ENCODE peak calls at places on chromosomes 12 and 14, in five cellular contexts. D, S, K, X and Z are unnamed samples.

GRCh38 chr12:124916370-124917134 is 2.1 kb upstream of the UBC start:
- DNase-seq in D (no peak), S (peak; percentile 62), K (peak; percentile 97), X (peak; percentile 88), Z (peak; percentile 81)

GRCh38 chr14:102986810-102987579 is 64.5 kb downstream of the AMN start:
- DNase-seq in D (no peak), S (no peak), K (peak; percentile 36), X (peak; percentile 32), Z (no peak)

GRCh38 chr12:19065223-19065622 is 64.3 kb upstream of the PLEKHA5 start:
- DNase-seq in D (no peak), S (no peak), K (no peak), X (no peak), Z (no peak)

GRCh38 chr12:90995041-90995440 is 9.7 kb downstream of the EPYC start:
- DNase-seq in D (no peak), S (no peak), K (no peak), X (no peak), Z (no peak)

GRCh38 chr12:7354521-7354920 is 50.6 kb downstream of the ACSM4 start:
- DNase-seq in D (no peak), S (no peak), K (peak; percentile 45), X (no peak), Z (no peak)

GRCh38 chr12:55966408-55967281 is at the start of gene CDK2:
- DNase-seq in D (peak; percentile 79), S (peak; percentile 91), K (peak; percentile 94), X (peak; percentile 95), Z (peak; percentile 95)

GRCh38 chr12:24396266-24396665 is 446.8 kb upstream of the SOX5 start:
- DNase-seq in D (no peak), S (no peak), K (no peak), X (no peak), Z (no peak)

GRCh38 chr12:53205747-53206146 is 1.3 kb downstream of the ITGB7 start:
- DNase-seq in D (no peak), S (peak; percentile 90), K (peak; percentile 92), X (peak; percentile 73), Z (peak; percentile 86)

GRCh38 chr12:117521327-117521726 is 159.9 kb upstream of the NOS1 start:
- DNase-seq in D (no peak), S (no peak), K (no peak), X (no peak), Z (no peak)

GRCh38 chr14:22268875-22269274 is 320.1 kb downstream of the DAD1 start:
- DNase-seq in D (peak; percentile 31), S (no peak), K (peak; percentile 49), X (no peak), Z (no peak)

GRCh38 chr12:59408431-59408830 is 187.4 kb upstream of the SLC16A7 start:
- DNase-seq in D (no peak), S (no peak), K (peak; percentile 23), X (no peak), Z (no peak)

GRCh38 chr12:131105351-131105735 is 151.6 kb downstream of the ADGRD1 start:
- DNase-seq in D (no peak), S (no peak), K (no peak), X (no peak), Z (no peak)

GRCh38 chr12:22130671-22131070 is 84.7 kb downstream of the CMAS start:
- DNase-seq in D (no peak), S (no peak), K (no peak), X (no peak), Z (no peak)

GRCh38 chr12:88339254-88339949 is 197.3 kb downstream of the TMTC3 start:
- DNase-seq in D (no peak), S (no peak), K (peak; percentile 86), X (no peak), Z (no peak)

GRCh38 chr12:49776413-49776812 is 35.1 kb downstream of the TMBIM6 start:
- DNase-seq in D (peak; percentile 52), S (peak; percentile 68), K (peak; percentile 84), X (peak; percentile 79), Z (peak; percentile 79)

GRCh38 chr14:33796356-33796755 is 154.5 kb downstream of the EGLN3 start:
- DNase-seq in D (no peak), S (no peak), K (peak; percentile 14), X (no peak), Z (no peak)